ENCODE peak calls at places on chromosomes 4 and X, in nine cellular contexts. X, E, B, J, I, Z, O, R and L are unnamed samples.

GRCh38 chr4:102585329-102585728 is 84.2 kb downstream of the NFKB1 start:
- DNase-seq in R (no peak), B (no peak), Z (no peak), E (no peak), O (no peak), X (no peak), J (no peak), I (no peak), L (no peak)

GRCh38 chr4:8459867-8460453 is 19.4 kb downstream of the TRMT44 start:
- DNase-seq in O (no peak), E (no peak), B (no peak), R (no peak), Z (no peak), I (no peak), X (no peak), J (peak), L (no peak)

GRCh38 chr4:80913381-80913780 is 117.1 kb upstream of the BMP3 start:
- DNase-seq in O (no peak), E (no peak), B (no peak), Z (no peak), R (no peak), I (no peak), X (no peak), J (no peak), L (no peak)

GRCh38 chrX:139642241-139642927 is 65.6 kb downstream of the MCF2 start:
- DNase-seq in O (no peak), Z (no peak), R (no peak), X (no peak), E (no peak), J (no peak), B (no peak), I (no peak), L (no peak)

GRCh38 chr4:13833171-13833804 is 205.8 kb upstream of the BOD1L1 start:
- DNase-seq in J (no peak), O (no peak), R (no peak), I (no peak), Z (no peak), E (no peak), X (no peak), B (no peak), L (no peak)

GRCh38 chr4:113003841-113004240 is 45.6 kb upstream of the ANK2 start:
- DNase-seq in J (no peak), I (no peak), X (no peak), O (no peak), R (no peak), B (no peak), Z (no peak), E (no peak), L (no peak)

GRCh38 chrX:20545538-20545937 is 278.8 kb upstream of the RPS6KA3 start:
- DNase-seq in B (no peak), R (no peak), X (no peak), O (no peak), Z (no peak), I (no peak), E (no peak), J (no peak), L (no peak)

GRCh38 chr4:153748378-153748777 is 11.4 kb downstream of the RNF175 start:
- DNase-seq in I (no peak), R (no peak), O (no peak), B (no peak), X (no peak), J (no peak), Z (no peak), E (no peak), L (no peak)

GRCh38 chr4:76733380-76733779 is 164.6 kb downstream of the SOWAHB start:
- DNase-seq in R (peak), J (peak), I (no peak), X (no peak), E (no peak), O (no peak), Z (peak), B (no peak), L (no peak)

GRCh38 chr4:40587826-40588225 is 41.8 kb downstream of the RBM47 start:
- DNase-seq in E (no peak), R (no peak), O (no peak), Z (no peak), X (no peak), J (no peak), B (peak), I (no peak), L (no peak)

GRCh38 chr4:87353592-87353991 is 30.9 kb upstream of the HSD17B13 start:
- DNase-seq in X (peak), E (no peak), O (peak), Z (peak), J (peak), I (peak), B (no peak), R (peak), L (peak)

GRCh38 chrX:142661696-142662095 is 364.0 kb upstream of the SPANXN4 start:
- DNase-seq in O (no peak), R (no peak), I (no peak), B (no peak), J (no peak), X (no peak), E (no peak), Z (no peak), L (no peak)

GRCh38 chr4:114927881-114928280 is 185.5 kb downstream of the NDST4 start:
- DNase-seq in B (no peak), J (no peak), X (no peak), O (no peak), I (no peak), R (no peak), Z (no peak), E (no peak), L (no peak)

GRCh38 chr4:6680372-6681034 is 13.2 kb upstream of the S100P start:
- DNase-seq in R (no peak), I (no peak), X (no peak), E (no peak), Z (no peak), B (no peak), O (no peak), J (peak), L (no peak)

GRCh38 chrX:76555816-76556215 is 128.3 kb downstream of the MAGEE1 start:
- DNase-seq in E (no peak), R (peak), J (peak), B (no peak), Z (no peak), I (no peak), X (no peak), O (peak), L (peak)

GRCh38 chr4:170339522-170339921 is 249.8 kb upstream of the AADAT start:
- DNase-seq in X (no peak), O (no peak), J (no peak), Z (no peak), I (no peak), E (no peak), B (no peak), R (no peak), L (no peak)

GRCh38 chrX:63918611-63919010 is 133.6 kb upstream of the ARHGEF9 start:
- DNase-seq in J (peak), R (peak), Z (no peak), E (no peak), X (no peak), O (no peak), I (no peak), B (no peak), L (no peak)

GRCh38 chr4:23455482-23455881 is 434.4 kb downstream of the PPARGC1A start:
- DNase-seq in Z (peak), J (peak), E (no peak), R (peak), B (no peak), O (no peak), I (no peak), X (no peak), L (peak)

GRCh38 chr4:105158837-105159236 is 12.2 kb downstream of the TET2 start:
- DNase-seq in O (no peak), R (no peak), J (no peak), Z (no peak), I (no peak), B (no peak), X (no peak), E (peak), L (peak)

GRCh38 chr4:183355405-183355804 is 33.2 kb upstream of the CLDN24 start:
- DNase-seq in Z (no peak), E (no peak), J (no peak), R (peak), B (no peak), O (no peak), I (no peak), X (no peak), L (no peak)

GRCh38 chr4:25113915-25114904 is 46.0 kb downstream of the SEPSECS start:
- DNase-seq in I (no peak), X (no peak), E (no peak), R (no peak), Z (no peak), B (no peak), J (no peak), O (no peak), L (no peak)

GRCh38 chr4:18816228-18816891 is 794.8 kb upstream of the LCORL start:
- DNase-seq in B (no peak), I (no peak), X (no peak), Z (no peak), E (no peak), R (no peak), O (no peak), J (no peak), L (no peak)

GRCh38 chrX:38206542-38206941 is 14.1 kb downstream of the SRPX start:
- DNase-seq in R (no peak), J (no peak), O (no peak), I (no peak), Z (no peak), E (no peak), X (no peak), B (no peak), L (no peak)

GRCh38 chrX:65894138-65894537 is 145.7 kb downstream of the VSIG4 start:
- DNase-seq in R (peak), X (no peak), Z (no peak), B (no peak), O (no peak), I (no peak), J (no peak), E (no peak), L (no peak)

GRCh38 chr4:187777954-187778353 is 217.6 kb upstream of the ZFP42 start:
- DNase-seq in B (no peak), E (no peak), Z (no peak), J (no peak), O (no peak), I (no peak), X (no peak), R (no peak), L (no peak)

GRCh38 chr4:10620935-10621488 is 63.6 kb downstream of the CLNK start:
- DNase-seq in E (no peak), X (no peak), J (no peak), R (no peak), I (no peak), Z (no peak), B (no peak), O (no peak), L (no peak)

GRCh38 chr4:52982246-52982950 is 120.3 kb downstream of the RASL11B start:
- DNase-seq in J (no peak), Z (no peak), B (no peak), O (no peak), X (no peak), R (peak), E (no peak), I (no peak), L (peak)